ENCODE peak calls at places on chromosomes 4 and X, in seven cellular contexts. T is stimulated activated CD4-positive, alpha-beta T cell treated with anti-CD3 and anti-CD28 coated beads, Interleukin-1b, Interleukin-23, amount 100 ng/mL, for 4 hours; V is NCI-H510A treated with DMSO at 0.1 percent for 48 hours; R is T-helper 9 cell; D is NCI-H1105 treated with DMSO at 0.1 percent for 48 hours; I is NCI-H1092; Y is cerebellar cortex. W is an unnamed sample.

GRCh38 chr4:95761441-95761840 is 78.5 kb upstream of the PDHA2 start:
- DNase-seq in V (no peak), I (no peak), Y (no peak), R (no peak), D (no peak), T (no peak), W (no peak)

GRCh38 chr4:181959121-181959520 is 284.1 kb upstream of the TENM3 start:
- DNase-seq in D (no peak), V (no peak), Y (no peak), T (no peak), R (no peak), I (no peak), W (no peak)

GRCh38 chrX:103378990-103379389 is 2.7 kb downstream of the BEX3 start:
- DNase-seq in T (no peak), D (no peak), I (no peak), R (no peak), V (no peak), Y (peak), W (no peak)

GRCh38 chrX:72349190-72349589 is 43.5 kb upstream of the CITED1 start:
- DNase-seq in V (no peak), D (no peak), I (no peak), T (no peak), R (no peak), Y (no peak), W (no peak)

GRCh38 chr4:6236816-6237390 is 32.7 kb upstream of the WFS1 start:
- DNase-seq in T (no peak), D (no peak), I (no peak), R (no peak), V (no peak), Y (no peak), W (no peak)

GRCh38 chrX:131741103-131741581 is 197.3 kb downstream of the OR13H1 start:
- DNase-seq in V (no peak), D (no peak), R (peak), Y (no peak), T (peak), I (no peak), W (no peak)

GRCh38 chr4:87032884-87033533 is 98.2 kb downstream of the AFF1 start:
- DNase-seq in D (no peak), R (no peak), Y (no peak), I (no peak), T (no peak), V (no peak), W (no peak)

GRCh38 chr4:77619408-77619807 is 13.8 kb downstream of the CXCL13 start:
- DNase-seq in V (peak), D (no peak), Y (no peak), T (no peak), I (no peak), R (no peak), W (peak)

GRCh38 chr4:52866734-52867133 is 4.6 kb downstream of the RASL11B start:
- DNase-seq in V (no peak), Y (no peak), R (no peak), D (no peak), T (no peak), I (no peak), W (no peak)

GRCh38 chr4:84568496-84568895 is 14.4 kb upstream of the CDS1 start:
- DNase-seq in V (no peak), I (no peak), Y (no peak), R (no peak), D (no peak), T (no peak), W (no peak)

GRCh38 chr4:151415978-151416377 is 7.0 kb downstream of the FHIP1A start:
- DNase-seq in T (no peak), D (no peak), Y (no peak), R (no peak), V (no peak), I (no peak), W (no peak)

GRCh38 chrX:3094261-3094660 is 53.0 kb downstream of the ARSF start:
- DNase-seq in T (no peak), I (no peak), V (no peak), Y (no peak), D (no peak), R (no peak), W (no peak)

GRCh38 chrX:53287493-53288138 is 6.2 kb upstream of the IQSEC2 start:
- DNase-seq in T (no peak), I (peak), Y (peak), R (peak), V (no peak), D (peak), W (no peak)

GRCh38 chr4:118835896-118836762 is at the start of gene SEC24D:
- DNase-seq in D (peak), I (peak), R (peak), T (peak), V (peak), Y (peak), W (peak)

GRCh38 chr4:43132010-43132582 is 239.6 kb downstream of the GRXCR1 start:
- DNase-seq in R (no peak), I (peak), Y (peak), T (no peak), V (peak), D (peak), W (peak)

GRCh38 chr4:78131403-78131802 is 74.3 kb downstream of the FRAS1 start:
- DNase-seq in R (no peak), T (no peak), Y (no peak), D (no peak), I (no peak), V (no peak), W (no peak)

GRCh38 chr4:7829687-7830580 is 109.7 kb downstream of the AFAP1 start:
- DNase-seq in T (no peak), D (no peak), I (no peak), R (no peak), Y (no peak), V (no peak), W (no peak)

GRCh38 chr4:47784222-47784621 is 53.6 kb downstream of the CORIN start:
- DNase-seq in D (no peak), R (no peak), T (no peak), I (no peak), Y (no peak), V (no peak), W (no peak)

GRCh38 chr4:24001486-24001885 is 111.6 kb upstream of the PPARGC1A start:
- DNase-seq in V (no peak), R (no peak), Y (no peak), T (no peak), D (no peak), I (no peak), W (no peak)

GRCh38 chr4:56296449-56296990 is 90.8 kb downstream of the AASDH start:
- DNase-seq in T (no peak), Y (no peak), V (no peak), R (no peak), I (no peak), D (no peak), W (no peak)

GRCh38 chrX:53494427-53494826 is 60.3 kb upstream of the HSD17B10 start:
- DNase-seq in D (peak), I (peak), V (peak), Y (no peak), R (no peak), T (no peak), W (peak)

GRCh38 chr4:47669946-47670345 is 167.9 kb downstream of the CORIN start:
- DNase-seq in T (no peak), V (peak), Y (no peak), I (peak), R (no peak), D (no peak), W (peak)

GRCh38 chrX:119573840-119574393 is 446 bp upstream of the UBE2A start:
- DNase-seq in Y (peak), V (peak), D (no peak), I (no peak), T (no peak), R (no peak), W (peak)

GRCh38 chr4:28259951-28260350 is 1399.3 kb downstream of the STIM2 start:
- DNase-seq in R (no peak), V (no peak), I (no peak), D (no peak), T (no peak), Y (no peak), W (no peak)

GRCh38 chr4:142528433-142528832 is 317.7 kb downstream of the INPP4B start:
- DNase-seq in I (no peak), D (no peak), T (no peak), Y (no peak), R (no peak), V (no peak), W (no peak)

GRCh38 chrX:14922437-14922836 is 49.2 kb downstream of the MOSPD2 start:
- DNase-seq in I (no peak), R (no peak), T (no peak), V (no peak), D (no peak), Y (no peak), W (no peak)

GRCh38 chr4:78675325-78675724 is 100.8 kb upstream of the BMP2K start:
- DNase-seq in Y (no peak), R (no peak), I (no peak), D (no peak), V (no peak), T (no peak), W (no peak)

GRCh38 chrX:56968980-56969379 is 26.4 kb downstream of the SPIN3 start:
- DNase-seq in D (no peak), T (no peak), R (no peak), V (no peak), Y (no peak), I (no peak), W (no peak)

GRCh38 chrX:120769576-120770341 is 105.9 kb downstream of the CT47B1 start:
- DNase-seq in R (no peak), I (peak), V (peak), Y (peak), T (no peak), D (peak), W (peak)

GRCh38 chrX:123731987-123732678 is 719 bp downstream of the THOC2 start:
- DNase-seq in D (peak), Y (peak), T (no peak), R (no peak), V (no peak), I (no peak), W (no peak)

GRCh38 chrX:17616936-17617335 is 120.4 kb upstream of the SCML1 start:
- DNase-seq in V (peak), T (no peak), I (peak), R (no peak), D (peak), Y (no peak), W (peak)

GRCh38 chr4:8915201-8916200 is 43.9 kb upstream of the HMX1 start:
- DNase-seq in I (no peak), T (no peak), D (no peak), R (no peak), Y (no peak), V (no peak), W (no peak)

GRCh38 chr4:184668511-184669114 is 19.1 kb downstream of the PRIMPOL start:
- DNase-seq in Y (peak), D (no peak), T (no peak), V (no peak), I (no peak), R (no peak), W (no peak)

GRCh38 chrX:46704767-46705386 is 54.0 kb downstream of the SLC9A7 start:
- DNase-seq in R (no peak), I (no peak), D (no peak), T (no peak), Y (no peak), V (no peak), W (no peak)

GRCh38 chrX:111492085-111492484 is 19.4 kb upstream of the SERTM2 start:
- DNase-seq in D (peak), Y (no peak), V (no peak), T (no peak), I (no peak), R (no peak), W (no peak)

GRCh38 chr4:75662626-75663025 is 10.6 kb downstream of the G3BP2 start:
- DNase-seq in V (no peak), R (no peak), I (no peak), D (no peak), T (no peak), Y (no peak), W (no peak)